ENCODE peak calls at places on chromosome 12, in four cellular contexts. W is T-helper 2 cell, C is H7, S is breast epithelium. O is an unnamed sample.

GRCh38 chr12:124039276-124039675 is 66.3 kb downstream of the ZNF664 start:
- DNase-seq in S (no peak), W (no peak), C (no peak), O (no peak)

GRCh38 chr12:29023436-29024076 is 125.5 kb upstream of the FAR2 start:
- DNase-seq in W (no peak), C (no peak), S (peak; percentile 71), O (no peak)

GRCh38 chr12:56413392-56413791 is 35.8 kb downstream of the TIMELESS start:
- DNase-seq in S (no peak), C (peak; percentile 65), W (no peak), O (no peak)

GRCh38 chr12:6469092-6469491 is 1.4 kb downstream of the VAMP1 start:
- DNase-seq in W (no peak), S (no peak), C (no peak), O (no peak)

GRCh38 chr12:46523863-46524770 is 151.5 kb upstream of the SLC38A2 start:
- DNase-seq in S (no peak), C (no peak), W (peak; percentile 86), O (no peak)

GRCh38 chr12:76144253-76144564 is 59.7 kb upstream of the NAP1L1 start:
- DNase-seq in C (no peak), S (no peak), W (peak; percentile 34), O (peak; percentile 33)

GRCh38 chr12:64679487-64679983 is 69.2 kb downstream of the RASSF3 start:
- DNase-seq in W (peak; percentile 79), C (no peak), S (peak; percentile 93), O (peak; percentile 59)

GRCh38 chr12:50192908-50193307 is 25.7 kb upstream of the CERS5 start:
- DNase-seq in S (no peak), C (no peak), W (no peak), O (no peak)

GRCh38 chr12:66697404-66697803 is 18.5 kb upstream of the GRIP1 start:
- DNase-seq in C (no peak), S (no peak), W (no peak), O (no peak)

GRCh38 chr12:104710940-104711725 is 247.0 kb downstream of the SLC41A2 start:
- DNase-seq in S (no peak), C (no peak), W (no peak), O (no peak)

GRCh38 chr12:119417440-119417839 is 82.9 kb downstream of the CCDC60 start:
- DNase-seq in C (no peak), S (no peak), W (no peak), O (peak; percentile 69)

GRCh38 chr12:115402443-115403170 is 718.6 kb upstream of the TBX3 start:
- DNase-seq in S (no peak), W (no peak), C (no peak), O (no peak)

GRCh38 chr12:92288533-92288932 is 142.9 kb upstream of the BTG1 start:
- DNase-seq in S (no peak), W (no peak), C (no peak), O (no peak)

GRCh38 chr12:34233618-34234017 is 211.3 kb downstream of the ALG10 start:
- DNase-seq in S (no peak), W (no peak), C (no peak), O (no peak)

GRCh38 chr12:44441155-44441554 is 435.0 kb downstream of the NELL2 start:
- DNase-seq in C (no peak), W (no peak), S (no peak), O (no peak)

O was measured in NCI-H774.